ENCODE peak calls at places on chromosomes 7 and 10, in seven cellular contexts. One of them, this sample, is unnamed.

GRCh38 chr7:143284591-143285453 is at the start of gene TMEM139:
- DNase-seq in activated T-cell treated with anti-CD3 and anti-CD28 coated beads, Interleukin-2, amount 50 U/mL, for 72 hours: no peak
- DNase-seq in left ventricle myocardium superior: peak; percentile 40
- DNase-seq in activated T-helper 9 cell treated with anti-CD3 and anti-CD28 coated beads, Interleukin-2, amount 50 U/mL, for 16 hours: no peak
- DNase-seq in HFFc6: no peak
- DNase-seq in nephron progenitor cell: no peak
- DNase-seq in stimulated activated CD8-positive, alpha-beta memory T cell treated with anti-CD3 and anti-CD28 coated beads, Interleukin-12 subunit alpha, Interleukin-12 subunit beta, amount 100 ng/mL, for 4 hours: no peak
- DNase-seq in this sample: no peak

GRCh38 chr10:18082381-18082780 is 57.8 kb upstream of the CACNB2 start:
- DNase-seq in activated T-helper 9 cell treated with anti-CD3 and anti-CD28 coated beads, Interleukin-2, amount 50 U/mL, for 16 hours: no peak
- DNase-seq in HFFc6: no peak
- DNase-seq in left ventricle myocardium superior: no peak
- DNase-seq in nephron progenitor cell: no peak
- DNase-seq in activated T-cell treated with anti-CD3 and anti-CD28 coated beads, Interleukin-2, amount 50 U/mL, for 72 hours: no peak
- DNase-seq in stimulated activated CD8-positive, alpha-beta memory T cell treated with anti-CD3 and anti-CD28 coated beads, Interleukin-12 subunit alpha, Interleukin-12 subunit beta, amount 100 ng/mL, for 4 hours: no peak
- DNase-seq in this sample: no peak

GRCh38 chr7:33986951-33987948 is 81.9 kb downstream of the BMPER start:
- DNase-seq in stimulated activated CD8-positive, alpha-beta memory T cell treated with anti-CD3 and anti-CD28 coated beads, Interleukin-12 subunit alpha, Interleukin-12 subunit beta, amount 100 ng/mL, for 4 hours: no peak
- DNase-seq in activated T-cell treated with anti-CD3 and anti-CD28 coated beads, Interleukin-2, amount 50 U/mL, for 72 hours: no peak
- DNase-seq in left ventricle myocardium superior: no peak
- DNase-seq in activated T-helper 9 cell treated with anti-CD3 and anti-CD28 coated beads, Interleukin-2, amount 50 U/mL, for 16 hours: no peak
- DNase-seq in HFFc6: peak; percentile 97
- DNase-seq in nephron progenitor cell: no peak
- DNase-seq in this sample: no peak

GRCh38 chr7:22425361-22425760 is 68.4 kb upstream of the RAPGEF5 start:
- DNase-seq in activated T-helper 9 cell treated with anti-CD3 and anti-CD28 coated beads, Interleukin-2, amount 50 U/mL, for 16 hours: no peak
- DNase-seq in HFFc6: no peak
- DNase-seq in left ventricle myocardium superior: no peak
- DNase-seq in nephron progenitor cell: no peak
- DNase-seq in activated T-cell treated with anti-CD3 and anti-CD28 coated beads, Interleukin-2, amount 50 U/mL, for 72 hours: no peak
- DNase-seq in stimulated activated CD8-positive, alpha-beta memory T cell treated with anti-CD3 and anti-CD28 coated beads, Interleukin-12 subunit alpha, Interleukin-12 subunit beta, amount 100 ng/mL, for 4 hours: no peak
- DNase-seq in this sample: no peak

GRCh38 chr7:143901360-143901709 is 641 bp downstream of the TCAF1 start:
- DNase-seq in stimulated activated CD8-positive, alpha-beta memory T cell treated with anti-CD3 and anti-CD28 coated beads, Interleukin-12 subunit alpha, Interleukin-12 subunit beta, amount 100 ng/mL, for 4 hours: no peak
- DNase-seq in HFFc6: peak; percentile 28
- DNase-seq in activated T-cell treated with anti-CD3 and anti-CD28 coated beads, Interleukin-2, amount 50 U/mL, for 72 hours: no peak
- DNase-seq in activated T-helper 9 cell treated with anti-CD3 and anti-CD28 coated beads, Interleukin-2, amount 50 U/mL, for 16 hours: no peak
- DNase-seq in nephron progenitor cell: peak; percentile 44
- DNase-seq in left ventricle myocardium superior: peak; percentile 68
- DNase-seq in this sample: no peak

GRCh38 chr7:89238156-89238555 is 442.6 kb upstream of the TEX47 start:
- DNase-seq in activated T-cell treated with anti-CD3 and anti-CD28 coated beads, Interleukin-2, amount 50 U/mL, for 72 hours: no peak
- DNase-seq in left ventricle myocardium superior: no peak
- DNase-seq in activated T-helper 9 cell treated with anti-CD3 and anti-CD28 coated beads, Interleukin-2, amount 50 U/mL, for 16 hours: no peak
- DNase-seq in HFFc6: no peak
- DNase-seq in nephron progenitor cell: no peak
- DNase-seq in stimulated activated CD8-positive, alpha-beta memory T cell treated with anti-CD3 and anti-CD28 coated beads, Interleukin-12 subunit alpha, Interleukin-12 subunit beta, amount 100 ng/mL, for 4 hours: no peak
- DNase-seq in this sample: no peak

GRCh38 chr7:106731637-106732036 is 70.7 kb upstream of the CCDC71L start:
- DNase-seq in nephron progenitor cell: no peak
- DNase-seq in HFFc6: no peak
- DNase-seq in left ventricle myocardium superior: no peak
- DNase-seq in activated T-cell treated with anti-CD3 and anti-CD28 coated beads, Interleukin-2, amount 50 U/mL, for 72 hours: no peak
- DNase-seq in activated T-helper 9 cell treated with anti-CD3 and anti-CD28 coated beads, Interleukin-2, amount 50 U/mL, for 16 hours: no peak
- DNase-seq in stimulated activated CD8-positive, alpha-beta memory T cell treated with anti-CD3 and anti-CD28 coated beads, Interleukin-12 subunit alpha, Interleukin-12 subunit beta, amount 100 ng/mL, for 4 hours: no peak
- DNase-seq in this sample: no peak

GRCh38 chr10:118957966-118958365 is 71.5 kb upstream of the NANOS1 start:
- DNase-seq in left ventricle myocardium superior: no peak
- DNase-seq in nephron progenitor cell: no peak
- DNase-seq in stimulated activated CD8-positive, alpha-beta memory T cell treated with anti-CD3 and anti-CD28 coated beads, Interleukin-12 subunit alpha, Interleukin-12 subunit beta, amount 100 ng/mL, for 4 hours: no peak
- DNase-seq in activated T-helper 9 cell treated with anti-CD3 and anti-CD28 coated beads, Interleukin-2, amount 50 U/mL, for 16 hours: no peak
- DNase-seq in activated T-cell treated with anti-CD3 and anti-CD28 coated beads, Interleukin-2, amount 50 U/mL, for 72 hours: no peak
- DNase-seq in HFFc6: no peak
- DNase-seq in this sample: no peak

GRCh38 chr7:155714702-155715101 is 70.2 kb downstream of the RBM33 start:
- DNase-seq in activated T-cell treated with anti-CD3 and anti-CD28 coated beads, Interleukin-2, amount 50 U/mL, for 72 hours: no peak
- DNase-seq in stimulated activated CD8-positive, alpha-beta memory T cell treated with anti-CD3 and anti-CD28 coated beads, Interleukin-12 subunit alpha, Interleukin-12 subunit beta, amount 100 ng/mL, for 4 hours: no peak
- DNase-seq in left ventricle myocardium superior: no peak
- DNase-seq in HFFc6: no peak
- DNase-seq in activated T-helper 9 cell treated with anti-CD3 and anti-CD28 coated beads, Interleukin-2, amount 50 U/mL, for 16 hours: no peak
- DNase-seq in nephron progenitor cell: no peak
- DNase-seq in this sample: no peak

GRCh38 chr10:97407211-97407951 is 6.2 kb upstream of the RRP12 start:
- DNase-seq in nephron progenitor cell: peak; percentile 53
- DNase-seq in activated T-cell treated with anti-CD3 and anti-CD28 coated beads, Interleukin-2, amount 50 U/mL, for 72 hours: peak; percentile 72
- DNase-seq in HFFc6: peak; percentile 72
- DNase-seq in stimulated activated CD8-positive, alpha-beta memory T cell treated with anti-CD3 and anti-CD28 coated beads, Interleukin-12 subunit alpha, Interleukin-12 subunit beta, amount 100 ng/mL, for 4 hours: no peak
- DNase-seq in left ventricle myocardium superior: peak; percentile 44
- DNase-seq in activated T-helper 9 cell treated with anti-CD3 and anti-CD28 coated beads, Interleukin-2, amount 50 U/mL, for 16 hours: peak; percentile 40
- DNase-seq in this sample: peak; percentile 74

GRCh38 chr10:30392564-30392990 is 41.4 kb upstream of the MAP3K8 start:
- DNase-seq in HFFc6: peak; percentile 21
- DNase-seq in activated T-helper 9 cell treated with anti-CD3 and anti-CD28 coated beads, Interleukin-2, amount 50 U/mL, for 16 hours: peak; percentile 61
- DNase-seq in nephron progenitor cell: peak; percentile 81
- DNase-seq in stimulated activated CD8-positive, alpha-beta memory T cell treated with anti-CD3 and anti-CD28 coated beads, Interleukin-12 subunit alpha, Interleukin-12 subunit beta, amount 100 ng/mL, for 4 hours: peak; percentile 46
- DNase-seq in left ventricle myocardium superior: peak; percentile 78
- DNase-seq in activated T-cell treated with anti-CD3 and anti-CD28 coated beads, Interleukin-2, amount 50 U/mL, for 72 hours: peak; percentile 79
- DNase-seq in this sample: peak; percentile 85

GRCh38 chr7:69276011-69276729 is 322.1 kb upstream of the AUTS2 start:
- DNase-seq in stimulated activated CD8-positive, alpha-beta memory T cell treated with anti-CD3 and anti-CD28 coated beads, Interleukin-12 subunit alpha, Interleukin-12 subunit beta, amount 100 ng/mL, for 4 hours: no peak
- DNase-seq in nephron progenitor cell: peak; percentile 15
- DNase-seq in activated T-cell treated with anti-CD3 and anti-CD28 coated beads, Interleukin-2, amount 50 U/mL, for 72 hours: no peak
- DNase-seq in left ventricle myocardium superior: no peak
- DNase-seq in HFFc6: no peak
- DNase-seq in activated T-helper 9 cell treated with anti-CD3 and anti-CD28 coated beads, Interleukin-2, amount 50 U/mL, for 16 hours: no peak
- DNase-seq in this sample: no peak

GRCh38 chr10:84375011-84375410 is 46.6 kb downstream of the CCSER2 start:
- DNase-seq in activated T-helper 9 cell treated with anti-CD3 and anti-CD28 coated beads, Interleukin-2, amount 50 U/mL, for 16 hours: no peak
- DNase-seq in stimulated activated CD8-positive, alpha-beta memory T cell treated with anti-CD3 and anti-CD28 coated beads, Interleukin-12 subunit alpha, Interleukin-12 subunit beta, amount 100 ng/mL, for 4 hours: no peak
- DNase-seq in left ventricle myocardium superior: no peak
- DNase-seq in nephron progenitor cell: peak; percentile 19
- DNase-seq in activated T-cell treated with anti-CD3 and anti-CD28 coated beads, Interleukin-2, amount 50 U/mL, for 72 hours: peak; percentile 31
- DNase-seq in HFFc6: peak; percentile 40
- DNase-seq in this sample: peak; percentile 22

GRCh38 chr7:11650030-11650429 is 182.0 kb downstream of the THSD7A start:
- DNase-seq in HFFc6: no peak
- DNase-seq in nephron progenitor cell: no peak
- DNase-seq in activated T-helper 9 cell treated with anti-CD3 and anti-CD28 coated beads, Interleukin-2, amount 50 U/mL, for 16 hours: no peak
- DNase-seq in stimulated activated CD8-positive, alpha-beta memory T cell treated with anti-CD3 and anti-CD28 coated beads, Interleukin-12 subunit alpha, Interleukin-12 subunit beta, amount 100 ng/mL, for 4 hours: no peak
- DNase-seq in activated T-cell treated with anti-CD3 and anti-CD28 coated beads, Interleukin-2, amount 50 U/mL, for 72 hours: no peak
- DNase-seq in left ventricle myocardium superior: no peak
- DNase-seq in this sample: no peak

GRCh38 chr7:151702961-151703360 is 174.0 kb downstream of the PRKAG2 start:
- DNase-seq in nephron progenitor cell: no peak
- DNase-seq in activated T-cell treated with anti-CD3 and anti-CD28 coated beads, Interleukin-2, amount 50 U/mL, for 72 hours: no peak
- DNase-seq in left ventricle myocardium superior: no peak
- DNase-seq in HFFc6: no peak
- DNase-seq in activated T-helper 9 cell treated with anti-CD3 and anti-CD28 coated beads, Interleukin-2, amount 50 U/mL, for 16 hours: no peak
- DNase-seq in stimulated activated CD8-positive, alpha-beta memory T cell treated with anti-CD3 and anti-CD28 coated beads, Interleukin-12 subunit alpha, Interleukin-12 subunit beta, amount 100 ng/mL, for 4 hours: no peak
- DNase-seq in this sample: no peak

GRCh38 chr10:132517951-132518521 is 19.6 kb upstream of the INPP5A start:
- DNase-seq in left ventricle myocardium superior: peak; percentile 72
- DNase-seq in activated T-cell treated with anti-CD3 and anti-CD28 coated beads, Interleukin-2, amount 50 U/mL, for 72 hours: no peak
- DNase-seq in HFFc6: no peak
- DNase-seq in nephron progenitor cell: peak; percentile 38
- DNase-seq in activated T-helper 9 cell treated with anti-CD3 and anti-CD28 coated beads, Interleukin-2, amount 50 U/mL, for 16 hours: no peak
- DNase-seq in stimulated activated CD8-positive, alpha-beta memory T cell treated with anti-CD3 and anti-CD28 coated beads, Interleukin-12 subunit alpha, Interleukin-12 subunit beta, amount 100 ng/mL, for 4 hours: no peak
- DNase-seq in this sample: peak; percentile 21

GRCh38 chr7:108328174-108328651 is 128.0 kb downstream of the NRCAM start:
- DNase-seq in nephron progenitor cell: no peak
- DNase-seq in activated T-helper 9 cell treated with anti-CD3 and anti-CD28 coated beads, Interleukin-2, amount 50 U/mL, for 16 hours: no peak
- DNase-seq in stimulated activated CD8-positive, alpha-beta memory T cell treated with anti-CD3 and anti-CD28 coated beads, Interleukin-12 subunit alpha, Interleukin-12 subunit beta, amount 100 ng/mL, for 4 hours: no peak
- DNase-seq in left ventricle myocardium superior: no peak
- DNase-seq in HFFc6: no peak
- DNase-seq in activated T-cell treated with anti-CD3 and anti-CD28 coated beads, Interleukin-2, amount 50 U/mL, for 72 hours: no peak
- DNase-seq in this sample: peak; percentile 22

GRCh38 chr7:116986611-116987565 is 33.6 kb downstream of the ST7 start:
- DNase-seq in activated T-helper 9 cell treated with anti-CD3 and anti-CD28 coated beads, Interleukin-2, amount 50 U/mL, for 16 hours: no peak
- DNase-seq in stimulated activated CD8-positive, alpha-beta memory T cell treated with anti-CD3 and anti-CD28 coated beads, Interleukin-12 subunit alpha, Interleukin-12 subunit beta, amount 100 ng/mL, for 4 hours: no peak
- DNase-seq in nephron progenitor cell: no peak
- DNase-seq in left ventricle myocardium superior: no peak
- DNase-seq in activated T-cell treated with anti-CD3 and anti-CD28 coated beads, Interleukin-2, amount 50 U/mL, for 72 hours: no peak
- DNase-seq in HFFc6: peak; percentile 36
- DNase-seq in this sample: no peak

GRCh38 chr10:6009159-6009558 is 31.8 kb upstream of the IL15RA start:
- DNase-seq in stimulated activated CD8-positive, alpha-beta memory T cell treated with anti-CD3 and anti-CD28 coated beads, Interleukin-12 subunit alpha, Interleukin-12 subunit beta, amount 100 ng/mL, for 4 hours: no peak
- DNase-seq in activated T-cell treated with anti-CD3 and anti-CD28 coated beads, Interleukin-2, amount 50 U/mL, for 72 hours: no peak
- DNase-seq in nephron progenitor cell: no peak
- DNase-seq in left ventricle myocardium superior: no peak
- DNase-seq in activated T-helper 9 cell treated with anti-CD3 and anti-CD28 coated beads, Interleukin-2, amount 50 U/mL, for 16 hours: no peak
- DNase-seq in HFFc6: no peak
- DNase-seq in this sample: no peak

This sample was measured in GM13977.